ENCODE peak calls at places on chromosome 13, in seven cellular contexts. M is body of pancreas; W is CD8-positive, alpha-beta T cell; K is cardiac fibroblast; D is DND-41; C is fibroblast of the aortic adventitia; L is coronary artery. O is an unnamed sample.

GRCh38 chr13:88000787-88001186 is 329.6 kb downstream of the SLITRK5 start:
- DNase-seq in K (no peak), M (no peak), D (no peak), W (no peak), L (no peak), C (no peak), O (no peak)

GRCh38 chr13:46484561-46484960 is 68.4 kb upstream of the LRCH1 start:
- DNase-seq in M (no peak), D (no peak), W (no peak), K (peak), C (peak), L (no peak), O (no peak)

GRCh38 chr13:51926528-51926885 is 64.7 kb downstream of the CCDC70 start:
- DNase-seq in L (no peak), M (no peak), C (no peak), W (no peak), D (no peak), K (no peak), O (no peak)

GRCh38 chr13:79779761-79780160 is 298.8 kb downstream of the NDFIP2 start:
- DNase-seq in K (peak), M (peak), W (no peak), C (peak), L (no peak), D (no peak), O (peak)

GRCh38 chr13:73201601-73202000 is 142.8 kb downstream of the KLF5 start:
- DNase-seq in C (no peak), W (no peak), D (no peak), L (no peak), M (no peak), K (no peak), O (no peak)

GRCh38 chr13:31172001-31172400 is 10.3 kb upstream of the HSPH1 start:
- DNase-seq in M (no peak), C (peak), L (no peak), D (no peak), K (peak), W (no peak), O (peak)

GRCh38 chr13:53200075-53200474 is 171.5 kb downstream of the OLFM4 start:
- DNase-seq in C (no peak), D (no peak), M (no peak), L (no peak), W (no peak), K (no peak), O (no peak)

GRCh38 chr13:106373304-106373988 is 162.0 kb downstream of the EFNB2 start:
- DNase-seq in L (no peak), W (no peak), K (no peak), M (no peak), C (no peak), D (peak), O (no peak)

GRCh38 chr13:97388385-97388784 is 45.6 kb upstream of the RAP2A start:
- DNase-seq in L (no peak), C (no peak), K (no peak), M (no peak), D (peak), W (no peak), O (no peak)

DNA sequence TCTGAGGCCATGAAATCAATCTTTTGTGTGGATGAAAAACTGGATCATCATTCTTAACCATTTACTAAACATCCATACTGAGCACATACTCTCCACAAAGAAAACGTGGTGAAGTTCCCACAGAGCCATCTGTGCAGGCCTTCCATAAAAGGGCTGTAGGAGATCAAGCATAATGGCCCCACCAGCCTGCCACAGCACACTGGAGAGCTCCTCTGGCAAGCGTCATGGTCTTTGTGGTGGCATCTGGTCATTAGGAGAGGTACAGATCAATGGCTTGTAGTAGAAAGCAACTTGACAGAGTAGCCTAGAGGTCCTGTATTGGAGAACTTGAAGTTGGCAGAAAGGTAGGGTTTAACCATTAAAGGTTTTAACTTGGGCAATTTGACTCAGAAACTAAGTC is 128.1 kb downstream of the LMO7 start:
- DNase-seq in C (no peak), D (no peak), W (no peak), M (no peak), L (no peak), K (no peak), O (no peak)
- H3K4me3 ChIP-seq in C (no peak), D (no peak), W (no peak), M (no peak), L (peak), K (no peak), O (no peak)

GRCh38 chr13:91922969-91923592 is 524.7 kb downstream of the GPC5 start:
- DNase-seq in W (no peak), C (no peak), M (no peak), L (no peak), K (no peak), D (no peak), O (no peak)
- TF ChIP-seq CTCF in W (no peak), C (no peak), M (no peak), L (no peak), K (no peak), D (no peak), O (no peak)

DNA sequence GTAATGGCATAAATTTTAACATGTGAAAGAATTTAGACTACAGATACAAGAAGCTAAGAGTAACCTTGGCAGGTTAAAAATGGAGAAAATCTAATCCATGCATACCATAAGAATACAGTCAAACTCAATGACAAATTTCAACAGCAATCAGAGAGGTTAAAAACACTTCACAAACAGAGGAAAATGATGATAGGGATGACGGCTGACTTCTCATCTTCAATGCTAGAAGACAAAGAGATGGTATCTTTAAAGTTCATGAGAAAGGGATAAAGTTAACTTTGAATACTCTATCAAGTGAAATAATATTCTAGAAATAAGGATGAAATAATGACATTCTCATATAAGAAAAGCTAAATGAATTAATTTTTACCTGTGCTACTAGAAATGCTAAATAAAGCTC is 1130.2 kb upstream of the MIR17HG start:
- DNase-seq in D (no peak), L (no peak), M (no peak), K (no peak), C (no peak), W (no peak), O (no peak)
- H3K4me3 ChIP-seq in D (no peak), L (no peak), M (no peak), K (no peak), C (no peak), W (no peak), O (no peak)

GRCh38 chr13:113967206-113967720 is 6.6 kb downstream of the C13orf46 start:
- DNase-seq in W (no peak), C (no peak), K (no peak), M (no peak), D (no peak), L (no peak), O (no peak)

GRCh38 chr13:113967729-113968462 is 6.0 kb downstream of the C13orf46 start:
- DNase-seq in K (no peak), L (no peak), W (no peak), D (no peak), C (no peak), M (peak), O (no peak)

GRCh38 chr13:113969311-113969972 is 4.4 kb downstream of the C13orf46 start:
- DNase-seq in L (no peak), M (no peak), W (no peak), D (no peak), K (no peak), C (no peak), O (no peak)

GRCh38 chr13:113969973-113970611 is 3.8 kb downstream of the C13orf46 start:
- DNase-seq in C (no peak), D (no peak), W (no peak), L (no peak), K (no peak), M (peak), O (no peak)

GRCh38 chr13:113968463-113969310 is 5.2 kb downstream of the C13orf46 start:
- DNase-seq in L (no peak), M (no peak), W (no peak), D (no peak), C (no peak), K (no peak), O (no peak)
- TF ChIP-seq CTCF in L (no peak), M (no peak), W (no peak), D (peak), C (no peak), K (no peak), O (no peak)

GRCh38 chr13:107803822-107804495 is 411.4 kb downstream of the LIG4 start:
- DNase-seq in M (no peak), L (no peak), C (no peak), W (no peak), D (no peak), K (no peak), O (no peak)

GRCh38 chr13:107799001-107799400 is 416.3 kb downstream of the LIG4 start:
- DNase-seq in M (no peak), W (no peak), L (no peak), C (peak), D (no peak), K (peak), O (no peak)
- H3K4me3 ChIP-seq in M (no peak), W (no peak), L (no peak), C (no peak), D (no peak), K (no peak), O (no peak)

GRCh38 chr13:111039735-111040134 is 75.4 kb upstream of the ARHGEF7 start:
- DNase-seq in D (no peak), L (no peak), C (peak), K (no peak), W (no peak), M (no peak), O (no peak)
- TF ChIP-seq CTCF in D (peak), L (no peak), C (no peak), K (no peak), W (no peak), M (no peak), O (no peak)

DNA sequence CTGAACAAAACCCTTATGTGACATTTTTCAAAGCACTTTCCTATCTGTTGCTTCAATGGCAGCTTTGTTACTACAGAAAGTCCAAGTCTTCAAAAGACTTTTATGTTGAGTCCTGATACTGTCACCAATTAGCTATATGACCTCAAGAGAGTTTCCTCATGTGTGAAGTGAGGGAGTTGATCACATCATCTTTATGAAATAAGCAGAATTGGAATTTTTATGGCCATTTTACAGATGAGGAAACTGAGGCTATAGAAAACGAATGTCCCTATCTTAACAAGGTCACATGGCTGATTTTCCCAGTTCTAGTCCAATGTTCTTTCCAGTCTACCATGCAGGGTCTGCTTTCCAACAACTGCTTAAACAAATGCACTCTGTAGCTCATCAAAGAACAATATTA is 2.6 kb downstream of the TNFRSF19 start:
- DNase-seq in C (no peak), L (no peak), K (no peak), M (no peak), D (no peak), W (no peak), O (no peak)
- H3K4me3 ChIP-seq in C (no peak), L (no peak), K (no peak), M (no peak), D (no peak), W (no peak), O (peak)